ENCODE peak calls at places on chromosomes 6 and 20, in eight cellular contexts. P is tibial artery, C is BJ, Y is uterus, M is H9, S is SK-N-SH, N is ovary, W is hepatocyte. E is an unnamed sample. For H3K27me3, the result is how much of the 10 kb centered on the place peaks cover.

GRCh38 chr20:53926428-53927028 is 143.9 kb downstream of the BCAS1 start:
- DNase-seq in P (no peak), C (peak), Y (no peak), M (no peak), S (no peak), N (no peak), W (peak), E (no peak)

GRCh38 chr6:125549202-125549884 is 200.1 kb upstream of the HEY2 start:
- DNase-seq in P (no peak), C (no peak), Y (no peak), M (no peak), S (no peak), N (no peak), W (no peak), E (no peak)

GRCh38 chr20:63057133-63058117 is 50.7 kb upstream of the BHLHE23 start:
- DNase-seq in P (no peak), C (no peak), Y (no peak), M (no peak), S (no peak), N (no peak), W (no peak), E (no peak)

GRCh38 chr6:13702809-13703302 is 8.8 kb downstream of the RANBP9 start:
- DNase-seq in P (no peak), C (no peak), Y (no peak), M (no peak), S (no peak), N (no peak), W (no peak), E (no peak)

GRCh38 chr6:53734473-53735299 is 60.1 kb upstream of the LRRC1 start:
- DNase-seq in P (no peak), C (peak), Y (no peak), M (peak), S (peak), N (no peak), W (peak), E (peak)

GRCh38 chr20:32510601-32511357 is 74.4 kb downstream of the NOL4L start:
- DNase-seq in P (no peak), C (no peak), Y (no peak), M (peak), S (no peak), N (no peak), W (peak), E (no peak)

GRCh38 chr20:57259179-57260021 is 7.0 kb downstream of the BMP7 start:
- DNase-seq in P (no peak), C (no peak), Y (no peak), M (no peak), S (no peak), N (no peak), W (no peak), E (no peak)

GRCh38 chr6:30259140-30260035 is 46.2 kb upstream of the TRIM26 start:
- DNase-seq in P (peak), C (peak), Y (peak), M (peak), S (peak), N (peak), W (peak), E (peak)

GRCh38 chr6:20173833-20174796 is 38.2 kb downstream of the MBOAT1 start:
- DNase-seq in P (no peak), C (no peak), Y (no peak), M (no peak), S (no peak), N (no peak), W (no peak), E (no peak)

GRCh38 chr6:34534146-34534545 is 22.0 kb downstream of the SPDEF start:
- DNase-seq in P (no peak), C (no peak), Y (no peak), M (no peak), S (no peak), N (no peak), W (no peak), E (no peak)

GRCh38 chr6:30060634-30060981 is 457 bp upstream of the POLR1H start:
- DNase-seq in P (peak), C (no peak), Y (no peak), M (no peak), S (no peak), N (no peak), W (peak), E (no peak)

GRCh38 chr6:49202923-49203322 is 260.1 kb downstream of the MMUT start:
- DNase-seq in P (no peak), C (no peak), Y (no peak), M (no peak), S (no peak), N (no peak), W (no peak), E (no peak)

GRCh38 chr20:10715035-10715434 is 41.2 kb upstream of the JAG1 start:
- DNase-seq in P (no peak), C (no peak), Y (no peak), M (no peak), S (no peak), N (no peak), W (no peak), E (no peak)

GRCh38 chr6:95280690-95281273 is 296.6 kb upstream of the MANEA start:
- DNase-seq in P (no peak), C (no peak), Y (no peak), M (no peak), S (peak), N (no peak), W (peak), E (peak)

GRCh38 chr20:37151529-37151928 is 27.6 kb upstream of the RPN2 start:
- DNase-seq in P (no peak), C (no peak), Y (no peak), M (no peak), S (no peak), N (no peak), W (no peak), E (no peak)

GRCh38 chr20:37155987-37156386 is 23.1 kb upstream of the RPN2 start:
- DNase-seq in P (no peak), C (no peak), Y (no peak), M (no peak), S (no peak), N (no peak), W (no peak), E (no peak)

GRCh38 chr20:37158248-37158647 is 20.9 kb upstream of the RPN2 start:
- DNase-seq in P (no peak), C (no peak), Y (no peak), M (no peak), S (no peak), N (no peak), W (no peak), E (no peak)

GRCh38 chr20:37152284-37152683 is 26.8 kb upstream of the RPN2 start:
- DNase-seq in P (no peak), C (no peak), Y (no peak), M (no peak), S (no peak), N (no peak), W (no peak), E (no peak)

DNA sequence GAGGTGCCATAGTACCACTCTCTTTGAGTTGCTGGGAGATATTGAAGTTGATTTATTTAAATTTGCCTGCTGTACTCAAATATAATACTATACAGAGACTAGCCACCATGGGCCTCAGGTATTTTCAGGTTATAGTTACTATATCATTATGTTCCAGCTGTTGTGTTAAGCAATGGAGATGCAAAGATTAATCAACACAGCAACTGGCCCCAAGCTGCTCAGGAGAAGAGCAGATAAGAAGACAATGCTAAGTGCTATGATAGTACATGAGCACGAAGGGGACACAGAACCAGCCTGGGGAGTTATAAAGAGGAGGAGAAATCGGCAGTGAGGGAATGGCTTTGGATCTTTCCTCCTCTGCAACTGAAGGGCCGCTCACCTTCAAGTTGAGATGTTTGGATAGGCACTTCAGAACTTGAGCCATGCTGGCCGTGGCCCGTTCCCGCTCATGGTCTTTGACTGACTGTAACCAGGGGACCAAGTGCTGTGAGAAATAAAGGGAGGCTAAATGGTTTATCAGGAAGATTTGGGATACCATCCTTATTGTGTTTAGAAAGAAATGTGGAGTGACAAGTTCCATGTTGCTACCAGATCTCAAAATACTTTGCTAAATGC is 24.3 kb upstream of the RPN2 start:
- DNase-seq in P (no peak), C (no peak), Y (no peak), M (no peak), S (no peak), N (no peak), W (no peak), E (no peak)
- H3K27me3 ChIP-seq in P (under half), C (under half), Y (under half), M (under half), S (under half), N (under half), W (under half), E (under half)

GRCh38 chr20:58853466-58853865 is 950 bp downstream of the GNAS start:
- DNase-seq in P (no peak), C (no peak), Y (no peak), M (no peak), S (no peak), N (no peak), W (no peak), E (no peak)
- H3K27me3 ChIP-seq in P (half or more), C (under half), Y (under half), M (under half), S (under half), N (under half), W (half or more), E (half or more)

DNA sequence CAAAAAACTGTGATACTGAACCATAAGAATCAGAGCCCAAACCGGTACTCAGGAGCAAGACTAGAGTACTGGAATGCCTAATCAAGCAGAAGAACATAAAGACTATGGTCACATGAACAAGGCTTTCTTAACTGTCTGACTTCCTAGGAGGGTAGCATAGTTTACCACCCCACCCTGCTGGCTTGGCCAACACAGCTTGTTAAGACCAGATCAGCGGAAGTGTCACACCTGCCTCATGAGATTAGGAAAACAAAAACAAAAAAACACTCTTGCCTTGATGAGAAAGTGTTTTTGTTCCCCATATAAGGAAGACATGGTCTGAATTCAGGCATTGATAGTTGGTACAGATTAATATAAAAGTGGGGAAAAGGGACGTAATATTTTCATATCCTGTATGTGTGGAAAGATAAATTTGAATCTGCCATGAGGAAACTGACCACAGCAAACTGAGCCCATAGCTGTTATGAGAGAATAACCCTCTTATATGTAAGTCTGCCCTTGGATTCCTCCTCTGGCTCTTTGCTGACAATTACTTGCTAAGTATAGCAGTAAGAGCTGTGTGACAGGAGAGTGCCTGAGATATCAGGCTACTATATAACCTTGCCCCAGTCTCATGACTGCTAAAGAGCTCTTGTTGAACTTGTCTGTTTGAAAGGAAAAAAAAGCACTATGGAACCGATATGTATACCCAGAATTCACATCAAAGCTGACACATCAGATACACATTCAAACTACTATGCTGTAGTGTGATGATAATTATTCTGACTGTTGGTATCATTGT is 197.1 kb downstream of the EPHA7 start:
- DNase-seq in P (no peak), C (no peak), Y (no peak), M (no peak), S (no peak), N (no peak), W (peak), E (no peak)
- H3K27me3 ChIP-seq in P (under half), C (under half), Y (under half), M (under half), S (under half), N (under half), W (under half), E (under half)

GRCh38 chr6:4300917-4301316 is 165.5 kb upstream of the ECI2 start:
- DNase-seq in P (no peak), C (no peak), Y (no peak), M (no peak), S (no peak), N (no peak), W (no peak), E (no peak)
- H3K27me3 ChIP-seq in P (under half), C (under half), Y (under half), M (under half), S (under half), N (under half), W (under half), E (under half)

GRCh38 chr20:61520076-61520639 is 268.1 kb downstream of the CDH4 start:
- DNase-seq in P (no peak), C (no peak), Y (no peak), M (no peak), S (no peak), N (no peak), W (no peak), E (no peak)

GRCh38 chr20:61519488-61519887 is 267.4 kb downstream of the CDH4 start:
- DNase-seq in P (no peak), C (no peak), Y (no peak), M (no peak), S (no peak), N (no peak), W (no peak), E (no peak)

GRCh38 chr20:61522498-61523090 is 270.5 kb downstream of the CDH4 start:
- DNase-seq in P (no peak), C (no peak), Y (no peak), M (no peak), S (no peak), N (no peak), W (no peak), E (no peak)

GRCh38 chr20:61521680-61522420 is 269.8 kb downstream of the CDH4 start:
- DNase-seq in P (no peak), C (no peak), Y (no peak), M (no peak), S (no peak), N (no peak), W (no peak), E (no peak)

DNA sequence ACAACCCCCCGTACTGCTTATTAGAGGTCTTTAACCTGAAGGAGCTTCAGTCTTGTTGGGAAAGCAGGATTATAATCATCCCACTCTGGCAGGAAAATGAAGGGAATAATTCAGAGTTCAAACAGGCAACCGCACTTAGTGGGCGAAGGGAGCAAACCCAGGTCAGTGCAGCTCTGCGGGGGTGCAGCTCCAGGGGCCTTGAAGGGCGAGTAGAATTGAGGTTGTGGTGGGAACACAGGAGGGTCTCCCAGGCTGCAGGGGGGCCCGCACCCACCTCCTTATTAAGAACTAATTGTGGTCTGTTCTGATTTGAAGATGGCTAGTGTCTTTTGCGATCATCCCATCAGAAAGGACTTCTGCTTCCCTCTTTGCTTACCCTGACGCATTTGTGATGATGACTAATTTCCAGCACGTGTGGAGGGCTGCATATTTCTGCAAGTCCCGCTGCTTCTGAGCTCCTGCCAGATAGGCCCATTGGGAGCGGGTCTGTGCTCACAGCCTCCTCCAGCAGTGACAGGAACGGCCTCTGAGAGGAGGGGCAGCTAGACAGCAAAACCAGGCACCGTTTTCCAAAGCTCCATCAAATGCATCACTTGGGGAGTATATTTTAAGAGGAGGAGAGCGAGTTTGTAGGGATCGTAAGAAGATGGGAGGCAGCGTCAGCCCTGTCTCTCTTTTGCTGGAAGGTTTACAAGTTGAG is 268.9 kb downstream of the CDH4 start:
- DNase-seq in P (no peak), C (peak), Y (no peak), M (no peak), S (no peak), N (no peak), W (no peak), E (no peak)
- H3K27me3 ChIP-seq in P (under half), C (under half), Y (under half), M (under half), S (under half), N (under half), W (under half), E (under half)

E was measured in heart right ventricle.